ENCODE peak calls at places on chromosomes 4 and X, in six cellular contexts. F is K562, Z is GM12878, T is HCT116, Q is H1, B is SK-N-SH. P is an unnamed sample.

GRCh38 chr4:153773236-153773690 is 13.4 kb upstream of the RNF175 start:
- DNase-seq in Z (no peak), B (no peak), F (peak; percentile 71), Q (no peak), T (no peak), P (no peak)

GRCh38 chrX:13923845-13924244 is 105.8 kb downstream of the GEMIN8 start:
- DNase-seq in F (no peak), Q (no peak), Z (no peak), B (no peak), T (no peak), P (no peak)

GRCh38 chr4:185945238-185945637 is 123.7 kb upstream of the TLR3 start:
- DNase-seq in F (no peak), B (no peak), Z (no peak), T (no peak), Q (no peak), P (no peak)

GRCh38 chr4:185479507-185479971 is 8.0 kb upstream of the CCDC110 start:
- DNase-seq in Z (peak; percentile 47), Q (no peak), F (no peak), B (no peak), T (no peak), P (no peak)

GRCh38 chr4:129063640-129064039 is 29.7 kb downstream of the SCLT1 start:
- DNase-seq in B (no peak), T (no peak), Q (no peak), Z (no peak), F (no peak), P (no peak)

GRCh38 chr4:21819086-21819485 is 129.5 kb downstream of the KCNIP4 start:
- DNase-seq in T (no peak), F (no peak), Q (no peak), Z (no peak), B (no peak), P (no peak)

GRCh38 chr4:37891221-37892159 is 606 bp downstream of the TBC1D1 start:
- DNase-seq in B (peak; percentile 69), F (no peak), Z (peak; percentile 79), T (no peak), Q (peak; percentile 70), P (no peak)

GRCh38 chrX:130083656-130084382 is 26.5 kb downstream of the ELF4 start:
- DNase-seq in Q (no peak), T (no peak), Z (no peak), B (no peak), F (no peak), P (no peak)

GRCh38 chr4:143344774-143345173 is 8.1 kb downstream of the GAB1 start:
- DNase-seq in F (no peak), Z (no peak), T (no peak), Q (no peak), B (no peak), P (no peak)

GRCh38 chr4:17490575-17491059 is 21.3 kb downstream of the QDPR start:
- DNase-seq in Z (no peak), F (no peak), T (no peak), B (peak; percentile 87), Q (no peak), P (no peak)

GRCh38 chrX:2504706-2505332 is 4.0 kb upstream of the DHRSX start:
- DNase-seq in Q (no peak), F (no peak), T (no peak), B (no peak), Z (no peak), P (no peak)

GRCh38 chr4:13531609-13531998 is 12.7 kb downstream of the NKX3-2 start:
- DNase-seq in T (no peak), B (no peak), Q (no peak), F (no peak), Z (no peak), P (no peak)

GRCh38 chr4:78644744-78645330 is 93.3 kb downstream of the ANXA3 start:
- DNase-seq in Q (no peak), B (peak; percentile 57), F (peak; percentile 69), Z (no peak), T (peak; percentile 49), P (peak; percentile 27)

GRCh38 chr4:33831667-33832066 is 2412.6 kb downstream of the ARAP2 start:
- DNase-seq in Q (no peak), B (no peak), F (no peak), T (no peak), Z (no peak), P (no peak)

GRCh38 chrX:3268804-3269203 is 77.6 kb downstream of the MXRA5 start:
- DNase-seq in F (no peak), Q (no peak), B (no peak), T (no peak), Z (no peak), P (no peak)

GRCh38 chrX:11336201-11336600 is 43.0 kb downstream of the AMELX start:
- DNase-seq in T (no peak), B (no peak), Z (no peak), F (no peak), Q (no peak), P (no peak)

GRCh38 chr4:133131829-133132485 is 17.1 kb upstream of the PCDH10 start:
- DNase-seq in B (no peak), Q (no peak), F (no peak), Z (no peak), T (no peak), P (no peak)

GRCh38 chr4:133137571-133137970 is 11.5 kb upstream of the PCDH10 start:
- DNase-seq in F (no peak), B (no peak), Q (no peak), Z (no peak), T (no peak), P (no peak)

GRCh38 chr4:133136833-133137232 is 12.3 kb upstream of the PCDH10 start:
- DNase-seq in F (no peak), B (no peak), Z (no peak), Q (no peak), T (no peak), P (no peak)
- H3K9me3 ChIP-seq in F (no peaks in the 10 kb centered on the region), B (no peaks in the 10 kb centered on the region), Z (no peaks in the 10 kb centered on the region), Q (no peaks in the 10 kb centered on the region), T (no peaks in the 10 kb centered on the region), P (no peaks in the 10 kb centered on the region)

DNA sequence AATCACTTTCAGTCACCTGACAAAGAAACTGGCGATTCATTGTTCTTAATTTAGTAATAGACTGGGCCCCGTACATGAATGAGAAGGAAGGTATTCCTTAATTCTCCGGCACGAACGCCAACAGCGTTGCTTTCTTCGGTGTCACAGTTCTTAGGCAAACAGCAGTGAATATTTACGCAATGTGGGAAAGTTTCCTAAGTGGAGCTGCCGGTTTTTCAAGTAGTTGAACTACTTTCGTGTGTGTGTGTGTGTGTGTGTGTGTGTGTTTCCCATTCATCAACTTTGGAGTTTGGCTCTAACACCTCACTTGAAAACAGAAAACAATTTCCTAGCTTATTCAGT is 651 bp downstream of the NXT2 start:
- DNase-seq in Q (no peak), T (no peak), Z (no peak), B (no peak), F (no peak), P (no peak)
- TF ChIP-seq SIN3A in Q (no peak), T (no peak), Z (no peak), B (no peak), F (no peak), P (no peak)

DNA sequence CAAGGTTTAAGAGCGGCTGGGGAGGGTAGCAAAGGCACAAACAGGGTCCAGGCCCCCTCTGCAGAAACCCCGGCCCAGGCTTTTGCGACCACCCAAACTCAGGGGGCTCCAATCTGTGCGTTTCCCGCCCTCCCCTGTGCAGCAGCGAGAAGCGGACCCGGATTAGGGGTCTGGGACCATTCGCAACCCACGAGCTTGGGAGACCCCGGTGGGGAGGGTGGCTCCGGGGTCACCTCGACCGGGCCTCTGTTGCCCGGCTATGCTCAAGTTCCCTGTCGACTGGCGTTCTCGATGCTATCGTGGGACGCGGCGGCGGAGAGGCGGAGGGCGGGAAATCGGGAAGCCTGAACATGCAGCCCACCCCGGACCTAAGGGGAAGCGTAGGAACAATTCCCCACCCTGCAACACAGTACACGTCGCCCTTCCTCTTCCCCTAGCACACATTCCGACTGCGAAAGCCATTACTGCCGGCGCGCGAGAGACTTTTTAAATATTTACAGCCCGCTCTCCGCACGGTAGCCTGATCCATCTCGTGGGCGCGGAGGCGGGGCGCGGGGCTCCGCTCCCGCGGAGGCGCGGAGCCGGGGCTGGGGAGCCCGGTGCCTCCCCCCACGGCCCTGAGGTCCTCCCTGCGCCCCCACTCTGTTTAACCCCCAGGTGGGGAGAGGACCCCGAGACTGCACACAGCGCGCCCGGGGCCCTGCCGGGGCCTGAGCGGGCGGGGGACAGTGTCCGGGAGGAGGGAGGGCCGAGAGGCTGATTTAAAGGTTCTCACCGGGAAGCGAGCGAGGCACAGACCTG is 48.1 kb upstream of the BCOR start:
- DNase-seq in B (peak; percentile 60), T (no peak), Q (no peak), Z (no peak), F (no peak), P (no peak)
- H3K4me3 ChIP-seq in B (peak overlapping the region; percentile 59), T (peak overlapping the region; percentile 62), Q (peak overlapping the region; percentile 52), Z (no peak overlapping the region), F (no peak overlapping the region), P (no peak overlapping the region)

GRCh38 chr4:28868831-28869230 is 1851.3 kb upstream of the PCDH7 start:
- DNase-seq in F (no peak), Z (no peak), T (no peak), B (no peak), Q (no peak), P (no peak)
- H3K9me3 ChIP-seq in F (no peaks in the 10 kb centered on the region), Z (no peaks in the 10 kb centered on the region), T (no peaks in the 10 kb centered on the region), B (no peaks in the 10 kb centered on the region), Q (no peaks in the 10 kb centered on the region), P (no peaks in the 10 kb centered on the region)

GRCh38 chr4:123588631-123589223 is 192.1 kb downstream of the SPRY1 start:
- DNase-seq in B (no peak), Z (peak; percentile 84), T (no peak), Q (no peak), F (no peak), P (no peak)
- TF ChIP-seq SIN3A in B (no peak), Z (no peak), T (no peak), Q (no peak), F (no peak), P (no peak)

GRCh38 chr4:997375-998071 is 4.3 kb upstream of the SLC26A1 start:
- DNase-seq in Z (no peak), B (peak; percentile 85), F (peak; percentile 90), T (no peak), Q (no peak), P (no peak)
- H3K4me3 ChIP-seq in Z (no peak overlapping the region), B (peak overlapping the region; percentile 29), F (peak overlapping the region; percentile 47), T (no peak overlapping the region), Q (peak overlapping the region; percentile 29), P (peak overlapping the region; percentile 38)

P was measured in Panc1.